ENCODE peak calls at places on chromosomes 11 and 22, in five cellular contexts. C is neural progenitor cell, Y is gastrocnemius medialis, L is IMR-90, W is colonic mucosa. R is an unnamed sample. For H3K36me3, the result is how much of the 10 kb centered on the place peaks cover.

GRCh38 chr11:126186708-126187481 is 24.6 kb downstream of the RPUSD4 start:
- DNase-seq in Y (no peak), L (no peak), W (no peak), C (peak), R (no peak)

GRCh38 chr11:16843307-16843706 is 104.9 kb downstream of the C11orf58 start:
- DNase-seq in Y (no peak), W (peak), L (no peak), C (no peak), R (no peak)

GRCh38 chr11:35260342-35260985 is 121.5 kb downstream of the CD44 start:
- DNase-seq in Y (no peak), L (peak), W (no peak), C (no peak), R (no peak)

GRCh38 chr11:368414-369335 is 624 bp upstream of the B4GALNT4 start:
- DNase-seq in L (peak), W (no peak), C (peak), Y (no peak), R (no peak)

GRCh38 chr22:31044262-31044861 is 36.8 kb upstream of the SMTN start:
- DNase-seq in C (no peak), Y (no peak), W (peak), L (peak), R (no peak)

GRCh38 chr11:72840780-72841179 is 26.6 kb downstream of the ATG16L2 start:
- DNase-seq in W (no peak), L (peak), C (no peak), Y (no peak), R (no peak)

GRCh38 chr11:65434667-65435179 is 12.1 kb downstream of the NEAT1 start:
- DNase-seq in W (no peak), C (no peak), L (peak), Y (no peak), R (no peak)

GRCh38 chr11:116796548-116796947 is 4.9 kb upstream of the APOA5 start:
- DNase-seq in W (no peak), C (no peak), L (no peak), Y (no peak), R (no peak)

GRCh38 chr11:119691020-119691666 is 37.9 kb downstream of the NECTIN1 start:
- DNase-seq in W (no peak), L (no peak), Y (no peak), C (peak), R (no peak)

GRCh38 chr11:64013141-64013896 is 22.4 kb upstream of the FLRT1 start:
- DNase-seq in W (no peak), L (no peak), C (no peak), Y (no peak), R (no peak)

GRCh38 chr11:12539570-12539969 is 134.7 kb upstream of the TEAD1 start:
- DNase-seq in L (peak), C (no peak), W (no peak), Y (no peak), R (no peak)

GRCh38 chr11:65425971-65426838 is 3.6 kb downstream of the NEAT1 start:
- DNase-seq in Y (no peak), L (peak), W (no peak), C (no peak), R (no peak)

GRCh38 chr11:121426476-121427454 is 25.3 kb upstream of the SORL1 start:
- DNase-seq in C (peak), L (no peak), Y (no peak), W (peak), R (no peak)

GRCh38 chr11:86524603-86525352 is 147.6 kb downstream of the ME3 start:
- DNase-seq in W (no peak), Y (no peak), C (no peak), L (peak), R (no peak)

GRCh38 chr11:94519478-94520084 is 7.3 kb downstream of the C11orf97 start:
- DNase-seq in W (no peak), Y (no peak), C (peak), L (peak), R (no peak)

GRCh38 chr11:83681944-83682644 is 395.9 kb upstream of the CCDC90B start:
- DNase-seq in W (no peak), L (no peak), Y (no peak), C (no peak), R (no peak)

GRCh38 chr11:45079567-45079942 is 66.9 kb upstream of the PRDM11 start:
- DNase-seq in L (no peak), C (no peak), Y (no peak), W (no peak), R (no peak)

GRCh38 chr22:28674121-28674563 is 5.5 kb downstream of the TTC28 start:
- DNase-seq in Y (no peak), C (no peak), L (peak), W (no peak), R (no peak)

GRCh38 chr11:112321521-112322172 is 61.0 kb upstream of the PLET1 start:
- DNase-seq in L (peak), Y (peak), W (peak), C (no peak), R (no peak)

GRCh38 chr22:39997939-39998726 is 3.4 kb downstream of the FAM83F start:
- DNase-seq in C (peak), Y (no peak), L (peak), W (peak), R (no peak)

GRCh38 chr11:130431337-130431773 is 2.9 kb upstream of the ADAMTS8 start:
- DNase-seq in W (peak), Y (peak), L (peak), C (peak), R (no peak)

GRCh38 chr11:134045799-134046635 is 22.9 kb upstream of the JAM3 start:
- DNase-seq in L (no peak), C (peak), W (no peak), Y (no peak), R (no peak)

GRCh38 chr11:971731-972365 is 46.2 kb downstream of the AP2A2 start:
- DNase-seq in C (no peak), Y (no peak), W (no peak), L (no peak), R (no peak)

GRCh38 chr11:69319255-69320106 is 25.5 kb downstream of the MYEOV start:
- DNase-seq in W (no peak), L (no peak), Y (no peak), C (no peak), R (no peak)

GRCh38 chr11:120400564-120401364 is 64.6 kb downstream of the ARHGEF12 start:
- DNase-seq in L (peak), Y (peak), W (peak), C (no peak), R (no peak)

GRCh38 chr11:62138630-62139425 is 15.0 kb downstream of the INCENP start:
- DNase-seq in L (no peak), Y (no peak), C (no peak), W (no peak), R (no peak)

GRCh38 chr22:37442537-37442936 is 15.3 kb upstream of the ELFN2 start:
- DNase-seq in C (no peak), Y (no peak), L (peak), W (no peak), R (no peak)

GRCh38 chr11:99020324-99021225 is at the start of gene CNTN5:
- DNase-seq in Y (no peak), C (peak), W (peak), L (peak), R (no peak)

GRCh38 chr11:86588566-86589090 is 83.8 kb downstream of the ME3 start:
- DNase-seq in Y (no peak), W (no peak), C (peak), L (no peak), R (no peak)

GRCh38 chr11:69422645-69423044 is 58.8 kb upstream of the LINC01488 start:
- DNase-seq in L (no peak), Y (no peak), C (no peak), W (no peak), R (no peak)

GRCh38 chr11:67417425-67417824 is 1.9 kb downstream of the CARNS1 start:
- DNase-seq in W (no peak), Y (no peak), C (no peak), L (no peak), R (no peak)

GRCh38 chr22:33083212-33083611 is 25.0 kb upstream of the SYN3 start:
- DNase-seq in Y (no peak), L (no peak), C (no peak), W (no peak), R (no peak)
- TF ChIP-seq CTCF in Y (no peak), L (no peak), C (peak), W (no peak), R (no peak)

DNA sequence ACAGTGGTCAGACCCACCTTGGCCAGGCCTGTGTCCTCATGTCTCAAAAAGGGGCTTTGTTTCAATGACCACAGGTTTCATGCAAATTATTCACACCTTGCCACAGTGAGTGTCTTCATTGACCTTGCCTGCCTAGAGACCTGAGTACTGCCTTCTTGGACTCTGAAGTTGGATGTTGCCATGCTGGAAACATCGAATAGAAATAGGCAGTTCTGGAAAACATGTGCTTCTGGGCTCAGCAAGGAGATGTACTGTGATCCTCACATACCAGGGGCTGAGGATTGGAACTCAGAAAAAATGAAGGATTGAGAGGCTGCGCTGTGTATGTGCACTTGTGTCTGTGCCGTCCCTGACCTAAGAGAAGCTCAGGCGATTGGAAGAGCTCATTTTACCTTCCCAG is 9.6 kb upstream of the NRIP3 start:
- DNase-seq in Y (no peak), W (no peak), L (no peak), C (no peak), R (no peak)
- H3K4me3 ChIP-seq in Y (no peak), W (no peak), L (no peak), C (no peak), R (no peak)

GRCh38 chr11:93481696-93482095 is 61.5 kb downstream of the SMCO4 start:
- DNase-seq in C (no peak), L (no peak), Y (no peak), W (no peak), R (no peak)
- H3K36me3 ChIP-seq in C (under half), L (under half), Y (under half), W (under half), R (under half)

DNA sequence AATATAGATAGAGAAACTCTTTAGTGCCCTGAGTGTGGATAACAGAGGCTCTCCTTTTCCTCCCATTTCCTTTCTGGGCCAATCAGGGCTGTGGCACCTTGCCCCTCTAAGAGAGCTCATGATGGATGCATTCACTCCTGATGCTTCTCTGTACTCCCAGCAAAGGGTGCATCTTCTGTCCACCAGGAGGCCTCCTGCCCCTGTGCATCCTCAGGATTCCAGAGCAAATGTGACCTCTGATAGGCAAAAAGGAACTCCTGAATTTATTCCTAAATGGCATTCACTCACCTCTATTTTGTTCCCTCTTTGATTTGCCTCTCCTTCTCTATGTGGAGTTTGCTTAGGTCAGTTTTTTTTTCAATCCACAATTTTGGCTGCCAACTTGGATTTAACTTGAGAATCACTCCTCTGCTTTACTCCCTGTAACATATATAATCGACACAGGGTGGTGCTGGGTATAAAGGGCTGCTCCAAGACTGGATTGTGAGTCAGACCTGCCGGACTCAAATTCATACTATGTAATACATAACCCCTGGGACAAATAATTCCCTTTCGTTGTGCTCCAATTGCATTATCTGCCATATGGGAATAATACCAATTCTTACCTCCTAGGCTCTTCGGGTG is 1.1 kb upstream of the MRGPRX4 start:
- DNase-seq in Y (no peak), C (peak), L (no peak), W (no peak), R (no peak)
- TF ChIP-seq CTCF in Y (no peak), C (peak), L (peak), W (no peak), R (peak)

R was measured in esophagus squamous epithelium.